ENCODE peak calls at places on chromosomes 13 and 19, in seven cellular contexts. X is cardiac muscle cell, C is endothelial cell of umbilical vein, F is astrocyte, N is transverse colon, G is AG09309, U is lower leg skin. D is an unnamed sample.
A peak's percentile ranks its signal among the peaks of the same experiment; 100 is the strongest.

GRCh38 chr13:97125810-97126738 is 96.1 kb upstream of the MBNL2 start:
- DNase-seq in X (no peak), C (no peak), F (peak; percentile 72), N (no peak), G (no peak), U (peak; percentile 89), D (no peak)

GRCh38 chr13:51518847-51519246 is 65.4 kb upstream of the WDFY2 start:
- DNase-seq in X (no peak), C (no peak), F (peak; percentile 23), N (no peak), G (no peak), U (no peak), D (no peak)

GRCh38 chr19:3671680-3672574 is 28.3 kb downstream of the PIP5K1C start:
- DNase-seq in X (no peak), C (peak; percentile 64), F (peak; percentile 25), N (no peak), G (no peak), U (no peak), D (no peak)

GRCh38 chr19:29510701-29511265 is 15.0 kb upstream of the VSTM2B start:
- DNase-seq in X (no peak), C (no peak), F (no peak), N (no peak), G (no peak), U (no peak), D (no peak)

GRCh38 chr13:71629167-71629566 is 237.8 kb downstream of the DACH1 start:
- DNase-seq in X (no peak), C (no peak), F (no peak), N (no peak), G (no peak), U (no peak), D (no peak)

GRCh38 chr13:31433756-31434155 is 234.0 kb downstream of the B3GLCT start:
- DNase-seq in X (no peak), C (no peak), F (no peak), N (no peak), G (no peak), U (no peak), D (no peak)

GRCh38 chr13:110208116-110208515 is 98.8 kb downstream of the COL4A1 start:
- DNase-seq in X (no peak), C (no peak), F (no peak), N (no peak), G (no peak), U (no peak), D (no peak)

GRCh38 chr19:4589579-4590410 is 30.3 kb upstream of the SEMA6B start:
- DNase-seq in X (peak; percentile 87), C (peak; percentile 19), F (no peak), N (no peak), G (no peak), U (no peak), D (no peak)

GRCh38 chr19:17389957-17390664 is 3.9 kb downstream of the CCDC194 start:
- DNase-seq in X (peak; percentile 44), C (no peak), F (no peak), N (no peak), G (no peak), U (no peak), D (no peak)

DNA sequence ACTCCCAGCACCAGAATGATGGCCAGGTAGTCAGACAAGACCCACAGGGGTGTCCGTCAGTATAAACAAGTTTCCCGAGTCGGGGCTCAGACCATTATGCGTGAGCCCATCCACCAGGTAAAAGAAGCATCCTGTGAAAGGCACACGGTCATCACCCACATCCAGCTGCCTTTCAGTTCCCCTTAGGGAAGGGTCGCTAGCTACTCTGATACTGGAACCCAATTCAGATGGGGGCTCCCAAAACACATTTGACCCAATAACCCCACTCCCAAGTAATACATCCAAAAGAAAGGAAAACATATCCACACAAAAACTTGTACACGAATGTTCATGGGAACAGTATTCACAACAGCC is 66.8 kb downstream of the STK24 start:
- DNase-seq in X (no peak), C (no peak), F (no peak), N (no peak), G (no peak), U (no peak), D (no peak)
- H3K4me3 ChIP-seq in X (no peak overlapping the region), C (no peak overlapping the region), F (no peak overlapping the region), N (no peak overlapping the region), G (no peak overlapping the region), U (no peak overlapping the region), D (no peak overlapping the region)

DNA sequence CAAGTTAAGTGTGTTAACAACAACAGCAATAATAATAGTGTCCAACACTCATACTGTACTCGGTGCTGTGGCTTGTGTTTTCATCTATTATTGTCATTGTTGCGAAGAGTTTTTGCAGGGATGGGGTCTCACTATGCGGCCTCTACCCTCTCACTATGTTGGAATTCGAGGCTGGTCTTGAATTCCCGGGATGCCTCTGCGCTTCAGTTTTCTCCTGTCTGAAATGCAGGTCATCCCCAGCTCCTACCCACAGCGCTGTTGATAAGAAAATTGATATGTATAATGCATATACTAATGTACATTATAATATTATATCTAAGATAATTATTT is 4.9 kb upstream of the SBK3 start:
- DNase-seq in X (no peak), C (no peak), F (peak; percentile 49), N (no peak), G (no peak), U (no peak), D (no peak)
- H3K4me3 ChIP-seq in X (no peak overlapping the region), C (no peak overlapping the region), F (peak overlapping the region; percentile 40), N (no peak overlapping the region), G (no peak overlapping the region), U (no peak overlapping the region), D (no peak overlapping the region)

DNA sequence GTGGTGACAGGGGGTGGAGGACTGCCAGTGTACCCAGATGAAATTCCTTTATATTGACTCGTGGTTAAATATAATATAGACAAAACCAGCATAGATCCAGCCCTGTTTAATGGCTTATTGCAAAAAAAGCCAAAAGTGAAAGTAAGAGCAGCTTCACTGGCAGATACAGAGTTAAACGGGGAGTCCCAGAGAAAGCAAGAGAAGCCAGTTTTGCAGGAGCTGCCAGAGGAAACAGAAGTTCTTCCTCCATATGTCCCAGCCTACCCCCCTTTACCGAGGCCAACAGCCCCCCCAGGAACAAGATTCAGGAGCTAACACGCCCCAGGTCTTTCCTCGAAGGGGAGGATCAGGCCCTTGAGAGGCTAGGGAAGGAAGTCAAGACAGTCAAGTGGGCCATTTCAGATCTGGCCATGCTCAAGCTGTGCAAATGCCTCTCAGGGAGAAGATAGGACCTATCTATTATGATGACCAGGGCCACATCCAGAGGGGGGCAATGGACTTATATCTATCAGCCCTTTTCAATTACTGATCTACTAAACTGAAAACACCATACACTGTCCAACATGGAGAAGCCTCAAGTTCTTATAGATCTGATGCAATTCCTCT is 47.2 kb upstream of the ZNF737 start:
- DNase-seq in X (no peak), C (no peak), F (no peak), N (no peak), G (no peak), U (no peak), D (no peak)
- H3K4me3 ChIP-seq in X (no peak overlapping the region), C (no peak overlapping the region), F (no peak overlapping the region), N (peak overlapping the region; percentile 5), G (peak overlapping the region; percentile 26), U (no peak overlapping the region), D (peak overlapping the region; percentile 8)

GRCh38 chr19:41478171-41478570 is 35.2 kb downstream of the ERICH4 start:
- DNase-seq in X (no peak), C (peak; percentile 39), F (no peak), N (no peak), G (no peak), U (no peak), D (no peak)

GRCh38 chr19:41476583-41476982 is 33.6 kb downstream of the ERICH4 start:
- DNase-seq in X (no peak), C (no peak), F (no peak), N (no peak), G (no peak), U (no peak), D (no peak)

GRCh38 chr19:41479757-41480191 is 36.8 kb downstream of the ERICH4 start:
- DNase-seq in X (no peak), C (peak; percentile 98), F (no peak), N (no peak), G (no peak), U (no peak), D (peak; percentile 83)

GRCh38 chr19:41480336-41480735 is 37.4 kb downstream of the ERICH4 start:
- DNase-seq in X (no peak), C (peak; percentile 68), F (no peak), N (no peak), G (no peak), U (no peak), D (no peak)

GRCh38 chr19:41478875-41479756 is 36.2 kb downstream of the ERICH4 start:
- DNase-seq in X (no peak), C (peak; percentile 97), F (no peak), N (no peak), G (no peak), U (no peak), D (no peak)
- H3K4me3 ChIP-seq in X (no peak overlapping the region), C (peak overlapping the region; percentile 98), F (no peak overlapping the region), N (no peak overlapping the region), G (no peak overlapping the region), U (no peak overlapping the region), D (peak overlapping the region; percentile 25)

GRCh38 chr19:51807925-51808324 is 13.0 kb downstream of the FPR3 start:
- DNase-seq in X (no peak), C (no peak), F (no peak), N (no peak), G (no peak), U (no peak), D (no peak)
- H3K4me3 ChIP-seq in X (no peak overlapping the region), C (no peak overlapping the region), F (no peak overlapping the region), N (no peak overlapping the region), G (no peak overlapping the region), U (no peak overlapping the region), D (no peak overlapping the region)

DNA sequence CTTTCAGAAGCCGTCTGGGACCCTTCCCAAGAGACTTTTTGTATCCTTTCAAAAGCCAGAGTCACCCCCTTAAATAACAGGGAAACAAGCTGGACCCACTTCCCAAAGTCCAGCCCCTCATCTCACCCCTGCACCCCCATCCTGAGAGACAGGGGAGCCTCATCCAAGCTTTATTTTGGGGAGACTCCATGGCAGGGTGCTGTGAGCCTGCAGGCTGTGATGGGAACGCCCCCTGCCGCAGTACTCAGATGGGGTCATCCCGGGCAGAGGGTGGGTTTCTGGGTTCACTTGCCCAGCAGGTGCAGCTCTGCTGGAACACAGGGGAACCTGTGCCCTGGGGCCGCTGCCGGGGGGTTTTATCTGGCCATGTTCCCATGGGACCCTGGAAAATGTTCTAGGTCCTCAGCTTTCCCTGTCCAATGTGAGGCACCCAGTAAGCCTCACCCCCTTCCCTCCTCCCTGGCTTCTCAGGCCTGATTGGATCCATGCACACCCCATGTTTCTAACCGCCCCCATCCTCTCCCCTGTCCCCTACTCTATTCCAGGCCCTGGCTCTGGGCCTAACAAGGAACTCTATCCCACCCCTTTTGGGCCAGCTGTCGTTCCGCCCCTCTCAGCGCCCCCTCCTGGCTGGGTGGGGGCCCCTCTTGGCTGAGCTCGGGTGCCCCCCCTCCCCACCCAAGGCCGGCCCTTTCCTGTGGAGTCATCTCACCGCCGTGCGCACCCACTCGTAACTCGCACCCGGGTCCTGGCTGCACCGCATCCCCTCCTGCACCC is 1.0 kb downstream of the HIF3A start:
- DNase-seq in X (no peak), C (peak; percentile 43), F (no peak), N (peak; percentile 69), G (no peak), U (peak; percentile 93), D (peak; percentile 89)
- H3K4me3 ChIP-seq in X (peak overlapping the region; percentile 67), C (peak overlapping the region; percentile 24), F (no peak overlapping the region), N (peak overlapping the region; percentile 30), G (no peak overlapping the region), U (peak overlapping the region; percentile 19), D (peak overlapping the region; percentile 69)

DNA sequence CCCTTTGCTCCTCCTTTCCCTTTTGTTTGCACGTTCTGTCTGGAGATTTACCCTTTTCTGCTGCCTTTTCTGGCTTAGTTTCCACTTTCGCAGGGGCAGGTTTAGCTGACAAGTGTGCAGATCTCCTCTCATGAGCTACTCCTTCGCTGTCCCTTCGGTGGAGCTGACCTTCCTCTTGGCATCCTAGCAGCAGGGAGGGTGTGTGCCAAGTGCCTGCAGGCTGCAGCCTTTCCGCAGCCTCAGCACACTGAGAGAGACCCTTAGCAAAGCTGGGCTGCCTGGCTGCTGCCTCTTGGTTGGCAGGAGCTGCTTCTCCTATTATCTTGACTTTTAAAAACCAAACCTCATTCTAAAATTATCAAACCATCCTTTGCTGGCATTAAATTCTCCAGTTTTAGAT is 132.5 kb downstream of the DNAJC3 start:
- DNase-seq in X (no peak), C (no peak), F (no peak), N (no peak), G (no peak), U (no peak), D (no peak)
- H3K4me3 ChIP-seq in X (no peak overlapping the region), C (no peak overlapping the region), F (no peak overlapping the region), N (no peak overlapping the region), G (no peak overlapping the region), U (no peak overlapping the region), D (no peak overlapping the region)